ENCODE peak calls at places on chromosomes 13 and 19, in ten cellular contexts. G is RCC 7860, J is AG09319, C is foreskin fibroblast, W is A673, Y is epithelial cell of esophagus, X is germinal center, S is neuronal stem cell, N is GM12864, A is cardiac fibroblast. F is an unnamed sample.
A peak's percentile ranks its signal among the peaks of the same experiment; 100 is the strongest.

GRCh38 chr19:48900477-48901452 is 653 bp downstream of the NUCB1 start:
- DNase-seq in C (no peak), J (no peak), A (peak; percentile 58), X (peak; percentile 51), N (no peak), S (no peak), W (peak; percentile 60), Y (peak; percentile 49), G (peak; percentile 5), F (no peak)

GRCh38 chr19:11050323-11051114 is 38.7 kb upstream of the LDLR start:
- DNase-seq in W (no peak), C (no peak), S (no peak), J (no peak), N (no peak), Y (no peak), X (no peak), G (no peak), A (no peak), F (no peak)

GRCh38 chr19:19372656-19373416 is 32.6 kb upstream of the GATAD2A start:
- DNase-seq in W (no peak), G (no peak), Y (peak; percentile 43), X (peak; percentile 60), S (no peak), C (peak; percentile 47), A (peak; percentile 78), J (no peak), N (peak; percentile 80), F (no peak)

GRCh38 chr19:47068876-47069406 is 20.5 kb upstream of the TMEM160 start:
- DNase-seq in X (no peak), Y (no peak), J (no peak), G (no peak), N (no peak), A (no peak), C (no peak), W (no peak), S (no peak), F (no peak)

GRCh38 chr19:41957838-41958366 is 1.2 kb downstream of the RABAC1 start:
- DNase-seq in J (peak; percentile 56), W (peak; percentile 86), A (peak; percentile 83), Y (peak; percentile 91), G (peak; percentile 77), X (peak; percentile 73), N (peak; percentile 58), C (peak; percentile 78), S (peak; percentile 71), F (no peak)

GRCh38 chr19:3670258-3670795 is 29.9 kb downstream of the PIP5K1C start:
- DNase-seq in W (peak; percentile 26), S (no peak), J (peak; percentile 84), X (no peak), C (peak; percentile 87), N (no peak), A (peak; percentile 97), G (no peak), Y (no peak), F (no peak)

GRCh38 chr19:46413262-46414031 is at the start of gene CCDC8:
- DNase-seq in X (no peak), Y (peak; percentile 90), S (peak; percentile 91), C (peak; percentile 96), N (no peak), G (no peak), W (peak; percentile 98), J (peak; percentile 84), A (peak; percentile 85), F (no peak)

GRCh38 chr19:772730-773436 is 22.0 kb downstream of the MISP start:
- DNase-seq in Y (no peak), N (no peak), J (no peak), X (no peak), G (peak; percentile 27), A (no peak), C (no peak), S (no peak), W (no peak), F (no peak)

GRCh38 chr13:87344176-87344575 is 327.0 kb upstream of the SLITRK5 start:
- DNase-seq in G (no peak), C (no peak), J (no peak), X (no peak), Y (peak; percentile 16), W (no peak), S (no peak), A (no peak), N (no peak), F (no peak)

GRCh38 chr19:7732045-7732444 is at the start of gene CLEC4G:
- DNase-seq in C (no peak), X (no peak), S (no peak), G (no peak), A (no peak), W (no peak), Y (no peak), J (no peak), N (no peak), F (no peak)

GRCh38 chr19:54030895-54031586 is 32.7 kb downstream of the VSTM1 start:
- DNase-seq in S (no peak), A (peak; percentile 41), X (no peak), J (no peak), G (no peak), N (no peak), Y (no peak), C (peak; percentile 41), W (peak; percentile 66), F (no peak)

GRCh38 chr19:12723383-12723642 is 419 bp downstream of the TNPO2 start:
- DNase-seq in Y (no peak), X (no peak), C (no peak), G (peak; percentile 8), W (peak; percentile 35), N (no peak), J (no peak), S (no peak), A (peak; percentile 35), F (no peak)

GRCh38 chr13:40776681-40777165 is 5.7 kb upstream of the MRPS31 start:
- DNase-seq in J (no peak), A (peak; percentile 53), S (no peak), Y (peak; percentile 53), G (peak; percentile 29), X (peak; percentile 41), W (peak; percentile 50), C (no peak), N (peak; percentile 64), F (no peak)

GRCh38 chr13:113625965-113626661 is 31.9 kb downstream of the ATP4B start:
- DNase-seq in C (peak; percentile 15), S (no peak), J (no peak), N (no peak), A (peak; percentile 48), Y (no peak), W (peak; percentile 43), X (no peak), G (no peak), F (no peak)

GRCh38 chr13:75425216-75426009 is 56.6 kb downstream of the TBC1D4 start:
- DNase-seq in Y (no peak), A (no peak), G (no peak), S (no peak), N (peak; percentile 77), J (no peak), X (no peak), W (no peak), C (no peak), F (no peak)

GRCh38 chr19:50794074-50794777 is 4.0 kb downstream of the ACP4 start:
- DNase-seq in X (no peak), N (no peak), S (no peak), W (peak; percentile 64), J (no peak), G (peak; percentile 39), C (peak; percentile 28), Y (no peak), A (peak; percentile 20), F (no peak)

GRCh38 chr19:7254590-7254989 is 39.6 kb downstream of the INSR start:
- DNase-seq in N (no peak), J (no peak), X (no peak), C (no peak), S (no peak), A (no peak), G (no peak), W (no peak), Y (no peak), F (no peak)

GRCh38 chr13:20193142-20193923 is 595 bp upstream of the GJB2 start:
- DNase-seq in Y (no peak), C (no peak), G (no peak), N (no peak), W (peak; percentile 27), S (no peak), X (no peak), J (no peak), A (no peak), F (peak; percentile 24)

GRCh38 chr19:39398297-39398864 is 7.2 kb downstream of the MED29 start:
- DNase-seq in N (no peak), G (peak; percentile 14), W (no peak), A (peak; percentile 89), J (peak; percentile 81), X (no peak), C (peak; percentile 90), S (no peak), Y (peak; percentile 95), F (peak; percentile 30)

GRCh38 chr13:55302568-55302967 is 1838.2 kb upstream of the PRR20A start:
- DNase-seq in W (no peak), S (no peak), G (no peak), J (no peak), N (no peak), X (no peak), Y (no peak), C (no peak), A (no peak), F (no peak)

GRCh38 chr13:33761744-33762143 is 56.2 kb upstream of the RFC3 start:
- DNase-seq in W (peak; percentile 36), C (peak; percentile 7), Y (peak; percentile 8), A (peak; percentile 4), J (no peak), N (no peak), S (no peak), X (no peak), G (no peak), F (no peak)

GRCh38 chr13:76754414-76754813 is 131.8 kb downstream of the KCTD12 start:
- DNase-seq in X (no peak), W (peak; percentile 29), G (no peak), C (peak; percentile 25), Y (peak; percentile 88), S (no peak), A (peak; percentile 82), J (no peak), N (no peak), F (no peak)

GRCh38 chr19:29766100-29766499 is 45.7 kb upstream of the CCNE1 start:
- DNase-seq in J (no peak), A (no peak), Y (no peak), G (no peak), N (no peak), C (no peak), S (no peak), W (no peak), X (no peak), F (no peak)

GRCh38 chr19:7328647-7329046 is 20.1 kb upstream of the ARHGEF18 start:
- DNase-seq in S (no peak), G (no peak), W (no peak), N (no peak), J (no peak), X (peak; percentile 26), C (no peak), Y (no peak), A (no peak), F (no peak)

GRCh38 chr19:45187421-45188100 is 9.0 kb downstream of the BLOC1S3 start:
- DNase-seq in J (no peak), A (no peak), C (no peak), Y (peak; percentile 35), G (no peak), X (peak; percentile 81), N (no peak), W (peak; percentile 33), S (no peak), F (peak; percentile 55)

GRCh38 chr19:6241680-6242079 is 38.1 kb downstream of the MLLT1 start:
- DNase-seq in A (no peak), S (no peak), G (no peak), N (no peak), Y (no peak), X (no peak), J (no peak), W (no peak), C (no peak), F (no peak)

GRCh38 chr19:4523306-4524110 is 5.2 kb upstream of the PLIN4 start:
- DNase-seq in G (peak; percentile 13), W (no peak), C (no peak), N (no peak), J (no peak), Y (peak; percentile 36), S (no peak), A (peak; percentile 54), X (peak; percentile 35), F (no peak)

GRCh38 chr19:51702754-51703654 is 9.9 kb downstream of the SPACA6 start:
- DNase-seq in W (no peak), N (no peak), J (no peak), C (no peak), Y (no peak), G (no peak), A (no peak), S (no peak), X (no peak), F (no peak)